ENCODE peak calls at places on chromosomes 11 and 22, in eight cellular contexts. One of them, this sample, is unnamed. For H3K36me3, the result is how much of the 10 kb centered on the place peaks cover.

GRCh38 chr11:93444671-93445073 is 98.5 kb downstream of the SMCO4 start:
- DNase-seq in adipocyte: no peak
- DNase-seq in endodermal cell: peak
- DNase-seq in CD8-positive, alpha-beta memory T cell: no peak
- DNase-seq in colonic mucosa: peak
- DNase-seq in upper lobe of right lung: no peak
- DNase-seq in psoas muscle: no peak
- DNase-seq in HCT116: no peak
- DNase-seq in this sample: no peak

GRCh38 chr22:36606114-36606513 is 77.1 kb upstream of the EIF3D start:
- DNase-seq in adipocyte: no peak
- DNase-seq in CD8-positive, alpha-beta memory T cell: no peak
- DNase-seq in upper lobe of right lung: peak
- DNase-seq in psoas muscle: no peak
- DNase-seq in endodermal cell: peak
- DNase-seq in HCT116: no peak
- DNase-seq in colonic mucosa: no peak
- DNase-seq in this sample: peak

GRCh38 chr22:38948181-38948940 is 9.0 kb upstream of the APOBEC3A start:
- DNase-seq in endodermal cell: peak
- DNase-seq in colonic mucosa: no peak
- DNase-seq in adipocyte: no peak
- DNase-seq in psoas muscle: no peak
- DNase-seq in CD8-positive, alpha-beta memory T cell: no peak
- DNase-seq in upper lobe of right lung: no peak
- DNase-seq in HCT116: no peak
- DNase-seq in this sample: peak

GRCh38 chr22:49016909-49017768 is 810.5 kb downstream of the BRD1 start:
- DNase-seq in CD8-positive, alpha-beta memory T cell: no peak
- DNase-seq in adipocyte: no peak
- DNase-seq in HCT116: no peak
- DNase-seq in psoas muscle: no peak
- DNase-seq in upper lobe of right lung: peak
- DNase-seq in endodermal cell: peak
- DNase-seq in colonic mucosa: no peak
- DNase-seq in this sample: peak

GRCh38 chr22:37274380-37274862 is 7.9 kb upstream of the CYTH4 start:
- DNase-seq in adipocyte: no peak
- DNase-seq in CD8-positive, alpha-beta memory T cell: no peak
- DNase-seq in colonic mucosa: peak
- DNase-seq in endodermal cell: no peak
- DNase-seq in HCT116: no peak
- DNase-seq in psoas muscle: peak
- DNase-seq in upper lobe of right lung: peak
- DNase-seq in this sample: peak

GRCh38 chr11:96213500-96213899 is 129.5 kb downstream of the MAML2 start:
- DNase-seq in psoas muscle: no peak
- DNase-seq in adipocyte: peak
- DNase-seq in CD8-positive, alpha-beta memory T cell: no peak
- DNase-seq in endodermal cell: no peak
- DNase-seq in colonic mucosa: no peak
- DNase-seq in HCT116: no peak
- DNase-seq in upper lobe of right lung: no peak
- DNase-seq in this sample: no peak

GRCh38 chr11:70481625-70482528 is 83.5 kb downstream of the CTTN start:
- DNase-seq in endodermal cell: no peak
- DNase-seq in CD8-positive, alpha-beta memory T cell: no peak
- DNase-seq in HCT116: peak
- DNase-seq in colonic mucosa: no peak
- DNase-seq in adipocyte: no peak
- DNase-seq in psoas muscle: peak
- DNase-seq in upper lobe of right lung: no peak
- DNase-seq in this sample: no peak

GRCh38 chr11:105667441-105667840 is 57.6 kb downstream of the GRIA4 start:
- DNase-seq in psoas muscle: no peak
- DNase-seq in adipocyte: no peak
- DNase-seq in CD8-positive, alpha-beta memory T cell: no peak
- DNase-seq in upper lobe of right lung: no peak
- DNase-seq in endodermal cell: no peak
- DNase-seq in HCT116: no peak
- DNase-seq in colonic mucosa: no peak
- DNase-seq in this sample: no peak

GRCh38 chr22:38314992-38315800 is 2.0 kb downstream of the CSNK1E start:
- DNase-seq in colonic mucosa: no peak
- DNase-seq in psoas muscle: no peak
- DNase-seq in CD8-positive, alpha-beta memory T cell: no peak
- DNase-seq in endodermal cell: no peak
- DNase-seq in upper lobe of right lung: no peak
- DNase-seq in HCT116: no peak
- DNase-seq in adipocyte: peak
- DNase-seq in this sample: no peak

GRCh38 chr11:36266767-36267166 is 22.5 kb downstream of the COMMD9 start:
- DNase-seq in psoas muscle: no peak
- DNase-seq in endodermal cell: no peak
- DNase-seq in upper lobe of right lung: no peak
- DNase-seq in HCT116: no peak
- DNase-seq in colonic mucosa: peak
- DNase-seq in adipocyte: no peak
- DNase-seq in CD8-positive, alpha-beta memory T cell: no peak
- DNase-seq in this sample: no peak

GRCh38 chr22:30609260-30610185 is 2.5 kb downstream of the TCN2 start:
- DNase-seq in psoas muscle: peak
- DNase-seq in CD8-positive, alpha-beta memory T cell: no peak
- DNase-seq in endodermal cell: peak
- DNase-seq in colonic mucosa: peak
- DNase-seq in adipocyte: peak
- DNase-seq in HCT116: no peak
- DNase-seq in upper lobe of right lung: no peak
- DNase-seq in this sample: no peak

GRCh38 chr11:47786373-47786772 is 19.2 kb upstream of the FNBP4 start:
- DNase-seq in CD8-positive, alpha-beta memory T cell: no peak
- DNase-seq in colonic mucosa: no peak
- DNase-seq in endodermal cell: no peak
- DNase-seq in upper lobe of right lung: no peak
- DNase-seq in HCT116: no peak
- DNase-seq in psoas muscle: peak
- DNase-seq in adipocyte: peak
- DNase-seq in this sample: no peak

GRCh38 chr11:3880724-3881123 is 25.3 kb downstream of the STIM1 start:
- DNase-seq in endodermal cell: no peak
- DNase-seq in colonic mucosa: no peak
- DNase-seq in psoas muscle: no peak
- DNase-seq in HCT116: no peak
- DNase-seq in CD8-positive, alpha-beta memory T cell: no peak
- DNase-seq in adipocyte: no peak
- DNase-seq in upper lobe of right lung: no peak
- DNase-seq in this sample: no peak

GRCh38 chr22:37564111-37564711 is 3.9 kb downstream of the CDC42EP1 start:
- DNase-seq in HCT116: no peak
- DNase-seq in psoas muscle: no peak
- DNase-seq in CD8-positive, alpha-beta memory T cell: no peak
- DNase-seq in adipocyte: peak
- DNase-seq in upper lobe of right lung: no peak
- DNase-seq in endodermal cell: no peak
- DNase-seq in colonic mucosa: no peak
- DNase-seq in this sample: no peak

GRCh38 chr11:45798793-45799441 is 6.0 kb upstream of the SLC35C1 start:
- DNase-seq in psoas muscle: no peak
- DNase-seq in CD8-positive, alpha-beta memory T cell: no peak
- DNase-seq in colonic mucosa: no peak
- DNase-seq in HCT116: no peak
- DNase-seq in adipocyte: no peak
- DNase-seq in endodermal cell: no peak
- DNase-seq in upper lobe of right lung: peak
- DNase-seq in this sample: peak

GRCh38 chr11:12725863-12726666 is 51.8 kb downstream of the TEAD1 start:
- DNase-seq in upper lobe of right lung: no peak
- DNase-seq in colonic mucosa: no peak
- DNase-seq in HCT116: peak
- DNase-seq in adipocyte: no peak
- DNase-seq in psoas muscle: no peak
- DNase-seq in endodermal cell: peak
- DNase-seq in CD8-positive, alpha-beta memory T cell: no peak
- DNase-seq in this sample: no peak

GRCh38 chr11:70670684-70671034 is 272.3 kb downstream of the CTTN start:
- DNase-seq in endodermal cell: no peak
- DNase-seq in psoas muscle: no peak
- DNase-seq in CD8-positive, alpha-beta memory T cell: no peak
- DNase-seq in upper lobe of right lung: no peak
- DNase-seq in colonic mucosa: no peak
- DNase-seq in HCT116: no peak
- DNase-seq in adipocyte: no peak
- DNase-seq in this sample: no peak

GRCh38 chr22:46351767-46352166 is 16.3 kb downstream of the TRMU start:
- DNase-seq in psoas muscle: no peak
- DNase-seq in CD8-positive, alpha-beta memory T cell: no peak
- DNase-seq in endodermal cell: no peak
- DNase-seq in adipocyte: no peak
- DNase-seq in colonic mucosa: no peak
- DNase-seq in HCT116: no peak
- DNase-seq in upper lobe of right lung: peak
- DNase-seq in this sample: no peak

GRCh38 chr11:13120691-13121090 is 111.6 kb downstream of the RASSF10 start:
- DNase-seq in psoas muscle: no peak
- DNase-seq in adipocyte: peak
- DNase-seq in endodermal cell: no peak
- DNase-seq in HCT116: no peak
- DNase-seq in colonic mucosa: no peak
- DNase-seq in upper lobe of right lung: no peak
- DNase-seq in CD8-positive, alpha-beta memory T cell: no peak
- DNase-seq in this sample: no peak

GRCh38 chr11:31655483-31655882 is 145.9 kb downstream of the ELP4 start:
- DNase-seq in endodermal cell: no peak
- DNase-seq in upper lobe of right lung: no peak
- DNase-seq in HCT116: peak
- DNase-seq in CD8-positive, alpha-beta memory T cell: no peak
- DNase-seq in colonic mucosa: no peak
- DNase-seq in adipocyte: peak
- DNase-seq in psoas muscle: no peak
- DNase-seq in this sample: no peak

GRCh38 chr11:34647131-34647530 is 26.2 kb downstream of the EHF start:
- DNase-seq in HCT116: no peak
- DNase-seq in adipocyte: peak
- DNase-seq in upper lobe of right lung: no peak
- DNase-seq in endodermal cell: no peak
- DNase-seq in CD8-positive, alpha-beta memory T cell: no peak
- DNase-seq in psoas muscle: no peak
- DNase-seq in colonic mucosa: no peak
- DNase-seq in this sample: no peak
- H3K36me3 ChIP-seq in HCT116: under half
- H3K36me3 ChIP-seq in adipocyte: under half
- H3K36me3 ChIP-seq in upper lobe of right lung: under half
- H3K36me3 ChIP-seq in endodermal cell: under half
- H3K36me3 ChIP-seq in CD8-positive, alpha-beta memory T cell: under half
- H3K36me3 ChIP-seq in psoas muscle: under half
- H3K36me3 ChIP-seq in colonic mucosa: under half
- H3K36me3 ChIP-seq in this sample: under half

GRCh38 chr11:65444314-65445051 is 21.9 kb downstream of the NEAT1 start:
- DNase-seq in upper lobe of right lung: no peak
- DNase-seq in colonic mucosa: no peak
- DNase-seq in CD8-positive, alpha-beta memory T cell: no peak
- DNase-seq in psoas muscle: no peak
- DNase-seq in adipocyte: no peak
- DNase-seq in HCT116: no peak
- DNase-seq in endodermal cell: peak
- DNase-seq in this sample: no peak
- H3K36me3 ChIP-seq in upper lobe of right lung: under half
- H3K36me3 ChIP-seq in colonic mucosa: under half
- H3K36me3 ChIP-seq in CD8-positive, alpha-beta memory T cell: under half
- H3K36me3 ChIP-seq in psoas muscle: half or more
- H3K36me3 ChIP-seq in adipocyte: half or more
- H3K36me3 ChIP-seq in HCT116: under half
- H3K36me3 ChIP-seq in endodermal cell: under half
- H3K36me3 ChIP-seq in this sample: under half

GRCh38 chr22:41625577-41625976 is 4.5 kb downstream of the XRCC6 start:
- DNase-seq in adipocyte: no peak
- DNase-seq in HCT116: no peak
- DNase-seq in CD8-positive, alpha-beta memory T cell: no peak
- DNase-seq in endodermal cell: no peak
- DNase-seq in upper lobe of right lung: no peak
- DNase-seq in colonic mucosa: no peak
- DNase-seq in psoas muscle: no peak
- DNase-seq in this sample: no peak
- H3K36me3 ChIP-seq in adipocyte: half or more
- H3K36me3 ChIP-seq in HCT116: half or more
- H3K36me3 ChIP-seq in CD8-positive, alpha-beta memory T cell: under half
- H3K36me3 ChIP-seq in endodermal cell: half or more
- H3K36me3 ChIP-seq in upper lobe of right lung: half or more
- H3K36me3 ChIP-seq in colonic mucosa: under half
- H3K36me3 ChIP-seq in psoas muscle: half or more
- H3K36me3 ChIP-seq in this sample: half or more

DNA sequence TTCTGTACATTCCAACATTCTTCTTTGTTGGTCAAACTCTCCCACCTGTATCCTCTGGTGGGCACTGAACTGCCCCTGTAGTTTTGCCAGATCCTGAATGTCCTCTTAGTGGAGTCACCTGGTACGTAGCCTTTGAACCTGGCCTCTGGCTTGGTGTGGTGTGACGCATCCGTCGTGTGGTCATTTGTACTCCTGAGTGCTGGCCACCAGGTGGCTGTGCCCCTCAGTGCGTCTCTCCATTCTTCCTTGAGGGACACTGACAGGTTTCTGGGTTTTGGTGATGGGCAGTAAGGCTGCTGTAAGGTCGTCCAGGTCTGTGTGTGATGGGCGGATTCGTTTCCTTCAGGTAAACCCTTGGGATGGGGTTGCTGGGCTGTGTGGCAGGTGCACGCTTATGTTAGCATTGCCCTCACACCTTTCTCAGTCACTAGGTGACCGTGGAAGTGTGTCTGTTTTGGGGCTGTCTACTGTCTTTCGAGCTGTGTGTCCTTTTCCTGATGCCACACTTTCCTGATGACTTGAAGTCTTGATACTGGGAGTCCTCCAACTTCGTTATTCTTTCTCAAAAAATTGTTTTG is 13.6 kb upstream of the RANBP1 start:
- DNase-seq in psoas muscle: no peak
- DNase-seq in HCT116: no peak
- DNase-seq in upper lobe of right lung: no peak
- DNase-seq in CD8-positive, alpha-beta memory T cell: no peak
- DNase-seq in adipocyte: no peak
- DNase-seq in endodermal cell: no peak
- DNase-seq in colonic mucosa: no peak
- DNase-seq in this sample: no peak
- H3K36me3 ChIP-seq in psoas muscle: half or more
- H3K36me3 ChIP-seq in HCT116: half or more
- H3K36me3 ChIP-seq in upper lobe of right lung: half or more
- H3K36me3 ChIP-seq in CD8-positive, alpha-beta memory T cell: under half
- H3K36me3 ChIP-seq in adipocyte: half or more
- H3K36me3 ChIP-seq in endodermal cell: half or more
- H3K36me3 ChIP-seq in colonic mucosa: under half
- H3K36me3 ChIP-seq in this sample: half or more

GRCh38 chr11:8693555-8693954 is 11.0 kb downstream of the RPL27A start:
- DNase-seq in upper lobe of right lung: no peak
- DNase-seq in psoas muscle: no peak
- DNase-seq in CD8-positive, alpha-beta memory T cell: no peak
- DNase-seq in colonic mucosa: no peak
- DNase-seq in endodermal cell: peak
- DNase-seq in HCT116: no peak
- DNase-seq in adipocyte: no peak
- DNase-seq in this sample: no peak
- H3K36me3 ChIP-seq in upper lobe of right lung: half or more
- H3K36me3 ChIP-seq in psoas muscle: half or more
- H3K36me3 ChIP-seq in CD8-positive, alpha-beta memory T cell: under half
- H3K36me3 ChIP-seq in colonic mucosa: under half
- H3K36me3 ChIP-seq in endodermal cell: half or more
- H3K36me3 ChIP-seq in HCT116: under half
- H3K36me3 ChIP-seq in adipocyte: half or more
- H3K36me3 ChIP-seq in this sample: half or more